ENCODE peak calls at places on chromosomes 16 and 17, in ten cellular contexts. One of them, this sample, is unnamed.

GRCh38 chr16:19520861-19521331 is 1.0 kb downstream of the GDE1 start:
- DNase-seq in adrenal gland: peak; percentile 58
- DNase-seq in RWPE2: no peak
- DNase-seq in body of pancreas: peak; percentile 18
- DNase-seq in uterus: no peak
- DNase-seq in lung: no peak
- DNase-seq in tibial artery: no peak
- DNase-seq in endothelial cell of umbilical vein: peak; percentile 73
- DNase-seq in kidney epithelial cell: no peak
- DNase-seq in AG10803: no peak
- DNase-seq in this sample: no peak

GRCh38 chr16:79286646-79287423 is 313.7 kb downstream of the MAF start:
- DNase-seq in kidney epithelial cell: no peak
- DNase-seq in lung: peak; percentile 37
- DNase-seq in RWPE2: no peak
- DNase-seq in uterus: no peak
- DNase-seq in body of pancreas: peak; percentile 79
- DNase-seq in adrenal gland: peak; percentile 42
- DNase-seq in AG10803: no peak
- DNase-seq in tibial artery: peak; percentile 72
- DNase-seq in endothelial cell of umbilical vein: no peak
- DNase-seq in this sample: no peak

GRCh38 chr16:20966746-20967145 is 66.2 kb downstream of the LYRM1 start:
- DNase-seq in tibial artery: no peak
- DNase-seq in body of pancreas: no peak
- DNase-seq in RWPE2: no peak
- DNase-seq in AG10803: no peak
- DNase-seq in uterus: no peak
- DNase-seq in lung: no peak
- DNase-seq in endothelial cell of umbilical vein: no peak
- DNase-seq in adrenal gland: no peak
- DNase-seq in kidney epithelial cell: no peak
- DNase-seq in this sample: no peak

GRCh38 chr17:59001158-59001814 is 105.4 kb downstream of the TRIM37 start:
- DNase-seq in lung: peak; percentile 57
- DNase-seq in body of pancreas: peak; percentile 39
- DNase-seq in tibial artery: no peak
- DNase-seq in endothelial cell of umbilical vein: peak; percentile 71
- DNase-seq in AG10803: peak; percentile 26
- DNase-seq in RWPE2: no peak
- DNase-seq in kidney epithelial cell: peak; percentile 54
- DNase-seq in uterus: peak; percentile 18
- DNase-seq in adrenal gland: peak; percentile 85
- DNase-seq in this sample: no peak

GRCh38 chr16:12027091-12027490 is 50.6 kb downstream of the SNX29 start:
- DNase-seq in RWPE2: peak; percentile 87
- DNase-seq in kidney epithelial cell: no peak
- DNase-seq in endothelial cell of umbilical vein: no peak
- DNase-seq in body of pancreas: peak; percentile 16
- DNase-seq in lung: no peak
- DNase-seq in adrenal gland: no peak
- DNase-seq in uterus: no peak
- DNase-seq in AG10803: no peak
- DNase-seq in tibial artery: no peak
- DNase-seq in this sample: no peak

GRCh38 chr16:50208460-50208931 is 55.4 kb downstream of the TENT4B start:
- DNase-seq in RWPE2: no peak
- DNase-seq in lung: no peak
- DNase-seq in tibial artery: no peak
- DNase-seq in kidney epithelial cell: no peak
- DNase-seq in uterus: no peak
- DNase-seq in adrenal gland: no peak
- DNase-seq in AG10803: peak; percentile 55
- DNase-seq in endothelial cell of umbilical vein: peak; percentile 85
- DNase-seq in body of pancreas: no peak
- DNase-seq in this sample: no peak

GRCh38 chr17:82328141-82328993 is 5.2 kb downstream of the SECTM1 start:
- DNase-seq in lung: no peak
- DNase-seq in body of pancreas: no peak
- DNase-seq in AG10803: no peak
- DNase-seq in kidney epithelial cell: no peak
- DNase-seq in RWPE2: peak; percentile 66
- DNase-seq in tibial artery: no peak
- DNase-seq in adrenal gland: no peak
- DNase-seq in endothelial cell of umbilical vein: no peak
- DNase-seq in uterus: no peak
- DNase-seq in this sample: no peak

GRCh38 chr16:14304891-14305459 is 233.9 kb downstream of the MRTFB start:
- DNase-seq in endothelial cell of umbilical vein: no peak
- DNase-seq in adrenal gland: no peak
- DNase-seq in body of pancreas: peak; percentile 25
- DNase-seq in AG10803: no peak
- DNase-seq in tibial artery: no peak
- DNase-seq in uterus: no peak
- DNase-seq in RWPE2: no peak
- DNase-seq in lung: no peak
- DNase-seq in kidney epithelial cell: no peak
- DNase-seq in this sample: no peak

GRCh38 chr17:18261146-18261515 is 669 bp downstream of the MIEF2 start:
- DNase-seq in adrenal gland: peak; percentile 93
- DNase-seq in endothelial cell of umbilical vein: peak; percentile 21
- DNase-seq in RWPE2: peak; percentile 88
- DNase-seq in kidney epithelial cell: peak; percentile 69
- DNase-seq in lung: peak; percentile 83
- DNase-seq in AG10803: peak; percentile 49
- DNase-seq in uterus: peak; percentile 73
- DNase-seq in tibial artery: peak; percentile 91
- DNase-seq in body of pancreas: peak; percentile 92
- DNase-seq in this sample: no peak

GRCh38 chr16:35200662-35201061 is 1741.2 kb downstream of the TP53TG3F start:
- DNase-seq in uterus: no peak
- DNase-seq in RWPE2: no peak
- DNase-seq in AG10803: no peak
- DNase-seq in adrenal gland: no peak
- DNase-seq in endothelial cell of umbilical vein: no peak
- DNase-seq in lung: no peak
- DNase-seq in kidney epithelial cell: no peak
- DNase-seq in body of pancreas: no peak
- DNase-seq in tibial artery: no peak
- DNase-seq in this sample: no peak

GRCh38 chr16:59330030-59330670 is 596.0 kb upstream of the GOT2 start:
- DNase-seq in tibial artery: no peak
- DNase-seq in uterus: no peak
- DNase-seq in kidney epithelial cell: no peak
- DNase-seq in AG10803: peak; percentile 41
- DNase-seq in adrenal gland: no peak
- DNase-seq in body of pancreas: no peak
- DNase-seq in lung: no peak
- DNase-seq in RWPE2: no peak
- DNase-seq in endothelial cell of umbilical vein: no peak
- DNase-seq in this sample: no peak

GRCh38 chr16:74730049-74730683 is 29.5 kb upstream of the MLKL start:
- DNase-seq in uterus: no peak
- DNase-seq in AG10803: no peak
- DNase-seq in RWPE2: no peak
- DNase-seq in endothelial cell of umbilical vein: no peak
- DNase-seq in lung: no peak
- DNase-seq in body of pancreas: peak; percentile 79
- DNase-seq in tibial artery: no peak
- DNase-seq in adrenal gland: no peak
- DNase-seq in kidney epithelial cell: no peak
- DNase-seq in this sample: no peak

GRCh38 chr17:37494401-37494831 is 4.7 kb downstream of the DUSP14 start:
- DNase-seq in uterus: no peak
- DNase-seq in tibial artery: no peak
- DNase-seq in endothelial cell of umbilical vein: no peak
- DNase-seq in AG10803: peak; percentile 48
- DNase-seq in RWPE2: no peak
- DNase-seq in lung: no peak
- DNase-seq in kidney epithelial cell: no peak
- DNase-seq in adrenal gland: no peak
- DNase-seq in body of pancreas: no peak
- DNase-seq in this sample: no peak

GRCh38 chr17:8583954-8584353 is 46.6 kb downstream of the MYH10 start:
- DNase-seq in endothelial cell of umbilical vein: no peak
- DNase-seq in adrenal gland: no peak
- DNase-seq in body of pancreas: no peak
- DNase-seq in lung: no peak
- DNase-seq in RWPE2: no peak
- DNase-seq in kidney epithelial cell: no peak
- DNase-seq in uterus: no peak
- DNase-seq in AG10803: no peak
- DNase-seq in tibial artery: no peak
- DNase-seq in this sample: no peak

GRCh38 chr17:14098246-14098645 is 28.9 kb downstream of the COX10 start:
- DNase-seq in AG10803: no peak
- DNase-seq in RWPE2: no peak
- DNase-seq in body of pancreas: peak; percentile 7
- DNase-seq in tibial artery: no peak
- DNase-seq in uterus: no peak
- DNase-seq in lung: peak; percentile 56
- DNase-seq in adrenal gland: no peak
- DNase-seq in kidney epithelial cell: no peak
- DNase-seq in endothelial cell of umbilical vein: no peak
- DNase-seq in this sample: no peak

GRCh38 chr17:16997514-16998429 is 25.9 kb upstream of the TNFRSF13B start:
- DNase-seq in uterus: no peak
- DNase-seq in AG10803: no peak
- DNase-seq in lung: no peak
- DNase-seq in endothelial cell of umbilical vein: peak; percentile 45
- DNase-seq in adrenal gland: no peak
- DNase-seq in RWPE2: no peak
- DNase-seq in body of pancreas: no peak
- DNase-seq in kidney epithelial cell: no peak
- DNase-seq in tibial artery: peak; percentile 61
- DNase-seq in this sample: no peak

GRCh38 chr17:81291662-81292061 is 3.4 kb downstream of the SLC38A10 start:
- DNase-seq in kidney epithelial cell: no peak
- DNase-seq in uterus: peak; percentile 64
- DNase-seq in tibial artery: peak; percentile 84
- DNase-seq in adrenal gland: peak; percentile 79
- DNase-seq in body of pancreas: peak; percentile 87
- DNase-seq in RWPE2: no peak
- DNase-seq in AG10803: peak; percentile 51
- DNase-seq in lung: peak; percentile 79
- DNase-seq in endothelial cell of umbilical vein: peak; percentile 29
- DNase-seq in this sample: no peak

GRCh38 chr16:15855704-15856003 is 1.2 kb downstream of the MYH11 start:
- DNase-seq in body of pancreas: no peak
- DNase-seq in adrenal gland: no peak
- DNase-seq in kidney epithelial cell: no peak
- DNase-seq in lung: no peak
- DNase-seq in tibial artery: no peak
- DNase-seq in endothelial cell of umbilical vein: no peak
- DNase-seq in RWPE2: no peak
- DNase-seq in uterus: no peak
- DNase-seq in AG10803: no peak
- DNase-seq in this sample: no peak
- H3K4me3 ChIP-seq in body of pancreas: no peak overlapping the region
- H3K4me3 ChIP-seq in adrenal gland: no peak overlapping the region
- H3K4me3 ChIP-seq in kidney epithelial cell: no peak overlapping the region
- H3K4me3 ChIP-seq in lung: no peak overlapping the region
- H3K4me3 ChIP-seq in tibial artery: peak overlapping the region; percentile 61
- H3K4me3 ChIP-seq in endothelial cell of umbilical vein: no peak overlapping the region
- H3K4me3 ChIP-seq in RWPE2: no peak overlapping the region
- H3K4me3 ChIP-seq in uterus: peak overlapping the region; percentile 56
- H3K4me3 ChIP-seq in AG10803: no peak overlapping the region
- H3K4me3 ChIP-seq in this sample: no peak overlapping the region

GRCh38 chr17:19457830-19458271 is 46.8 kb downstream of the RNF112 start:
- DNase-seq in AG10803: no peak
- DNase-seq in RWPE2: no peak
- DNase-seq in tibial artery: no peak
- DNase-seq in lung: no peak
- DNase-seq in body of pancreas: no peak
- DNase-seq in uterus: no peak
- DNase-seq in kidney epithelial cell: no peak
- DNase-seq in endothelial cell of umbilical vein: no peak
- DNase-seq in adrenal gland: no peak
- DNase-seq in this sample: no peak
- TF ChIP-seq CTCF in AG10803: no peak
- TF ChIP-seq CTCF in RWPE2: no peak
- TF ChIP-seq CTCF in tibial artery: no peak
- TF ChIP-seq CTCF in lung: no peak
- TF ChIP-seq CTCF in body of pancreas: no peak
- TF ChIP-seq CTCF in uterus: no peak
- TF ChIP-seq CTCF in kidney epithelial cell: no peak
- TF ChIP-seq CTCF in endothelial cell of umbilical vein: no peak
- TF ChIP-seq CTCF in adrenal gland: no peak
- TF ChIP-seq CTCF in this sample: no peak

DNA sequence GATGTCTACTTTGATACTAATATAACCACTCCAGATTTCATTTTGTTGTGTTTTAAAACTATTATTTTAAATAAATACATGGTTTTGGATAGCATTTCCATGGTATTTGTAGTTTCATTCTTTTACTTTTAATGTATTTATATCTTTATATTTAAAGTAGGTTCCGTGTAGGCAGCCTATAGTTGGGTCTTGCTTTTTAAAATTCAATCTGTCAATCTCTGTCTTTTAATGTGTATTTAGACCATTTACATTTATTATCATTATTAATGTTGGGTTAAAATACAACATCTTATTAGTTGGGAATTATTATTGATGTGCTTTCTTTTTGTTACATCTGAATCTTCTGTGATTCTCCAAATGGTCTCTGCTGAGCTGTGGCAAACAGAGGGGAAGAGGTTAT is 412.1 kb downstream of the NPIPA7 start:
- DNase-seq in tibial artery: no peak
- DNase-seq in AG10803: no peak
- DNase-seq in RWPE2: no peak
- DNase-seq in uterus: no peak
- DNase-seq in lung: no peak
- DNase-seq in body of pancreas: no peak
- DNase-seq in kidney epithelial cell: no peak
- DNase-seq in endothelial cell of umbilical vein: no peak
- DNase-seq in adrenal gland: no peak
- DNase-seq in this sample: no peak
- H3K4me3 ChIP-seq in tibial artery: no peak overlapping the region
- H3K4me3 ChIP-seq in AG10803: no peak overlapping the region
- H3K4me3 ChIP-seq in RWPE2: no peak overlapping the region
- H3K4me3 ChIP-seq in uterus: no peak overlapping the region
- H3K4me3 ChIP-seq in lung: no peak overlapping the region
- H3K4me3 ChIP-seq in body of pancreas: no peak overlapping the region
- H3K4me3 ChIP-seq in kidney epithelial cell: no peak overlapping the region
- H3K4me3 ChIP-seq in endothelial cell of umbilical vein: no peak overlapping the region
- H3K4me3 ChIP-seq in adrenal gland: no peak overlapping the region
- H3K4me3 ChIP-seq in this sample: no peak overlapping the region

DNA sequence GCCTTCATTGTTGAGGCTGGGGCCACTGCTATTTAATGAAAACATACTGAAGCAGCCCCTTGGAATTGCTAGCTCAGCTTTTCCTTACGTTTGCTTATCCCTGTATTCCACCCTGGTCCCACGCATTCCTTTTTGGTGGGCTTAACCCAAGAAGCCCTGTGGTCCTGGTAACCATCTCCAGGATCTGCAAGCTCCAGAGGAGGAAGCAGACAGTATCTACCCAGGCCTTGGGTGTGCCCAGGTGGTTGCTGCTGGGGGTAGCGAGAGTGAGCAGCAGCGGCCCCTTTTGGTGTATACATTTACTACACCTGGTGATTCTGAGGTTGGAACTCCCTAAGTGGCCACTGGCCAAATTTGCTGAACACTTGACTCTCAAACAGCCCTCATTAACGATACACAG is 97.7 kb downstream of the CBLN1 start:
- DNase-seq in tibial artery: no peak
- DNase-seq in body of pancreas: peak; percentile 34
- DNase-seq in adrenal gland: no peak
- DNase-seq in uterus: no peak
- DNase-seq in kidney epithelial cell: no peak
- DNase-seq in AG10803: no peak
- DNase-seq in endothelial cell of umbilical vein: no peak
- DNase-seq in RWPE2: no peak
- DNase-seq in lung: no peak
- DNase-seq in this sample: no peak
- TF ChIP-seq CTCF in tibial artery: no peak
- TF ChIP-seq CTCF in body of pancreas: no peak
- TF ChIP-seq CTCF in adrenal gland: no peak
- TF ChIP-seq CTCF in uterus: no peak
- TF ChIP-seq CTCF in kidney epithelial cell: peak; percentile 49
- TF ChIP-seq CTCF in AG10803: peak; percentile 4
- TF ChIP-seq CTCF in endothelial cell of umbilical vein: no peak
- TF ChIP-seq CTCF in RWPE2: peak; percentile 24
- TF ChIP-seq CTCF in lung: no peak
- TF ChIP-seq CTCF in this sample: no peak